ENCODE peak calls at places on chromosomes 2 and 18, in five cellular contexts. One of them, this sample, is unnamed.

GRCh38 chr2:212157011-212157410 is 381.6 kb downstream of the ERBB4 start:
- DNase-seq in pulmonary artery endothelial cell: no peak
- DNase-seq in A549: no peak
- DNase-seq in neural progenitor cell: no peak
- DNase-seq in mucosa of descending colon: no peak
- DNase-seq in this sample: peak; percentile 22

GRCh38 chr2:235766206-235766794 is 272.5 kb downstream of the AGAP1 start:
- DNase-seq in A549: peak; percentile 81
- DNase-seq in mucosa of descending colon: peak; percentile 92
- DNase-seq in neural progenitor cell: peak; percentile 78
- DNase-seq in pulmonary artery endothelial cell: peak; percentile 44
- DNase-seq in this sample: peak; percentile 70

GRCh38 chr2:203400805-203401585 is 72.8 kb downstream of the ABI2 start:
- DNase-seq in neural progenitor cell: no peak
- DNase-seq in pulmonary artery endothelial cell: no peak
- DNase-seq in A549: peak; percentile 32
- DNase-seq in mucosa of descending colon: no peak
- DNase-seq in this sample: peak; percentile 14

GRCh38 chr18:61322265-61322873 is 10.9 kb upstream of the CDH20 start:
- DNase-seq in A549: peak; percentile 32
- DNase-seq in neural progenitor cell: peak; percentile 83
- DNase-seq in mucosa of descending colon: peak; percentile 76
- DNase-seq in pulmonary artery endothelial cell: no peak
- DNase-seq in this sample: peak; percentile 56

GRCh38 chr2:100446696-100447095 is 23.6 kb upstream of the NMS start:
- DNase-seq in mucosa of descending colon: no peak
- DNase-seq in neural progenitor cell: no peak
- DNase-seq in A549: no peak
- DNase-seq in pulmonary artery endothelial cell: no peak
- DNase-seq in this sample: peak; percentile 17

GRCh38 chr2:132416080-132416911 is at the start of gene GPR39:
- DNase-seq in A549: peak; percentile 97
- DNase-seq in mucosa of descending colon: peak; percentile 94
- DNase-seq in pulmonary artery endothelial cell: no peak
- DNase-seq in neural progenitor cell: peak; percentile 76
- DNase-seq in this sample: peak; percentile 99

GRCh38 chr2:118988706-118989105 is 46.7 kb downstream of the MARCO start:
- DNase-seq in neural progenitor cell: no peak
- DNase-seq in mucosa of descending colon: no peak
- DNase-seq in A549: no peak
- DNase-seq in pulmonary artery endothelial cell: no peak
- DNase-seq in this sample: no peak

GRCh38 chr2:7567646-7568045 is 650.4 kb downstream of the RNF144A start:
- DNase-seq in A549: no peak
- DNase-seq in mucosa of descending colon: peak; percentile 16
- DNase-seq in pulmonary artery endothelial cell: no peak
- DNase-seq in neural progenitor cell: no peak
- DNase-seq in this sample: no peak

GRCh38 chr2:239025951-239026461 is 178.1 kb downstream of the TWIST2 start:
- DNase-seq in pulmonary artery endothelial cell: no peak
- DNase-seq in neural progenitor cell: no peak
- DNase-seq in mucosa of descending colon: no peak
- DNase-seq in A549: no peak
- DNase-seq in this sample: no peak

GRCh38 chr2:231710751-231711676 is 2.7 kb downstream of the PTMA start:
- DNase-seq in pulmonary artery endothelial cell: no peak
- DNase-seq in mucosa of descending colon: peak; percentile 69
- DNase-seq in A549: no peak
- DNase-seq in neural progenitor cell: peak; percentile 58
- DNase-seq in this sample: no peak

GRCh38 chr18:9449580-9449979 is 25.7 kb upstream of the RALBP1 start:
- DNase-seq in neural progenitor cell: peak; percentile 11
- DNase-seq in A549: no peak
- DNase-seq in mucosa of descending colon: no peak
- DNase-seq in pulmonary artery endothelial cell: no peak
- DNase-seq in this sample: no peak

GRCh38 chr2:119255760-119256573 is 32.3 kb downstream of the STEAP3 start:
- DNase-seq in mucosa of descending colon: no peak
- DNase-seq in pulmonary artery endothelial cell: peak; percentile 80
- DNase-seq in A549: peak; percentile 69
- DNase-seq in neural progenitor cell: peak; percentile 37
- DNase-seq in this sample: peak; percentile 93

GRCh38 chr18:10296491-10296890 is 157.9 kb upstream of the APCDD1 start:
- DNase-seq in A549: no peak
- DNase-seq in mucosa of descending colon: no peak
- DNase-seq in pulmonary artery endothelial cell: no peak
- DNase-seq in neural progenitor cell: no peak
- DNase-seq in this sample: no peak

GRCh38 chr2:143686585-143687164 is 557.5 kb downstream of the ARHGAP15 start:
- DNase-seq in mucosa of descending colon: no peak
- DNase-seq in neural progenitor cell: peak; percentile 57
- DNase-seq in A549: peak; percentile 43
- DNase-seq in pulmonary artery endothelial cell: peak; percentile 1
- DNase-seq in this sample: peak; percentile 62

GRCh38 chr2:45769786-45770576 is 118.5 kb downstream of the PRKCE start:
- DNase-seq in pulmonary artery endothelial cell: no peak
- DNase-seq in neural progenitor cell: no peak
- DNase-seq in A549: no peak
- DNase-seq in mucosa of descending colon: no peak
- DNase-seq in this sample: no peak

GRCh38 chr2:97969466-97970067 is 26.2 kb downstream of the TMEM131 start:
- DNase-seq in mucosa of descending colon: no peak
- DNase-seq in neural progenitor cell: no peak
- DNase-seq in A549: no peak
- DNase-seq in pulmonary artery endothelial cell: no peak
- DNase-seq in this sample: no peak

GRCh38 chr2:158103358-158104021 is 1.8 kb downstream of the UPP2 start:
- DNase-seq in A549: no peak
- DNase-seq in mucosa of descending colon: no peak
- DNase-seq in pulmonary artery endothelial cell: no peak
- DNase-seq in neural progenitor cell: peak; percentile 22
- DNase-seq in this sample: no peak

GRCh38 chr2:61910603-61911002 is 5.1 kb downstream of the COMMD1 start:
- DNase-seq in neural progenitor cell: peak; percentile 31
- DNase-seq in A549: no peak
- DNase-seq in pulmonary artery endothelial cell: no peak
- DNase-seq in mucosa of descending colon: no peak
- DNase-seq in this sample: peak; percentile 32

GRCh38 chr2:179434357-179434756 is 169.7 kb upstream of the SESTD1 start:
- DNase-seq in neural progenitor cell: no peak
- DNase-seq in A549: no peak
- DNase-seq in mucosa of descending colon: no peak
- DNase-seq in pulmonary artery endothelial cell: no peak
- DNase-seq in this sample: no peak

GRCh38 chr2:149040451-149040850 is 2.0 kb downstream of the LYPD6B start:
- DNase-seq in neural progenitor cell: peak; percentile 47
- DNase-seq in pulmonary artery endothelial cell: no peak
- DNase-seq in mucosa of descending colon: peak; percentile 67
- DNase-seq in A549: peak; percentile 54
- DNase-seq in this sample: peak; percentile 59

GRCh38 chr18:53990485-53990884 is 234.0 kb downstream of the MBD2 start:
- DNase-seq in A549: no peak
- DNase-seq in mucosa of descending colon: no peak
- DNase-seq in pulmonary artery endothelial cell: no peak
- DNase-seq in neural progenitor cell: no peak
- DNase-seq in this sample: no peak

GRCh38 chr2:42854207-42854818 is 61.9 kb upstream of the HAAO start:
- DNase-seq in mucosa of descending colon: peak; percentile 30
- DNase-seq in pulmonary artery endothelial cell: no peak
- DNase-seq in neural progenitor cell: peak; percentile 49
- DNase-seq in A549: no peak
- DNase-seq in this sample: peak; percentile 86

GRCh38 chr2:170930132-170931109 is 1.4 kb downstream of the GORASP2 start:
- DNase-seq in A549: peak; percentile 73
- DNase-seq in pulmonary artery endothelial cell: no peak
- DNase-seq in mucosa of descending colon: peak; percentile 35
- DNase-seq in neural progenitor cell: peak; percentile 44
- DNase-seq in this sample: peak; percentile 69

GRCh38 chr2:240201861-240202260 is 61.4 kb upstream of the OTOS start:
- DNase-seq in mucosa of descending colon: no peak
- DNase-seq in neural progenitor cell: no peak
- DNase-seq in pulmonary artery endothelial cell: no peak
- DNase-seq in A549: no peak
- DNase-seq in this sample: no peak

GRCh38 chr18:48328473-48329205 is 80.5 kb downstream of the ZBTB7C start:
- DNase-seq in neural progenitor cell: no peak
- DNase-seq in pulmonary artery endothelial cell: no peak
- DNase-seq in A549: peak; percentile 11
- DNase-seq in mucosa of descending colon: no peak
- DNase-seq in this sample: peak; percentile 77

GRCh38 chr18:8814206-8814605 is 108.8 kb downstream of the MTCL1 start:
- DNase-seq in pulmonary artery endothelial cell: no peak
- DNase-seq in mucosa of descending colon: no peak
- DNase-seq in neural progenitor cell: no peak
- DNase-seq in A549: no peak
- DNase-seq in this sample: no peak

GRCh38 chr2:136381722-136382633 is 264.0 kb upstream of the CXCR4 start:
- DNase-seq in pulmonary artery endothelial cell: no peak
- DNase-seq in neural progenitor cell: no peak
- DNase-seq in A549: no peak
- DNase-seq in mucosa of descending colon: peak; percentile 46
- DNase-seq in this sample: no peak

GRCh38 chr2:18971628-18972027 is 382.3 kb upstream of the NT5C1B start:
- DNase-seq in A549: no peak
- DNase-seq in pulmonary artery endothelial cell: no peak
- DNase-seq in neural progenitor cell: no peak
- DNase-seq in mucosa of descending colon: no peak
- DNase-seq in this sample: peak; percentile 59

GRCh38 chr18:33627114-33627513 is 49.1 kb downstream of the ASXL3 start:
- DNase-seq in mucosa of descending colon: no peak
- DNase-seq in neural progenitor cell: no peak
- DNase-seq in A549: no peak
- DNase-seq in pulmonary artery endothelial cell: no peak
- DNase-seq in this sample: no peak

GRCh38 chr2:239035361-239035814 is 187.5 kb downstream of the TWIST2 start:
- DNase-seq in neural progenitor cell: peak; percentile 68
- DNase-seq in A549: no peak
- DNase-seq in mucosa of descending colon: peak; percentile 66
- DNase-seq in pulmonary artery endothelial cell: no peak
- DNase-seq in this sample: no peak

GRCh38 chr2:240730506-240731326 is 39.0 kb downstream of the AQP12A start:
- DNase-seq in mucosa of descending colon: no peak
- DNase-seq in pulmonary artery endothelial cell: no peak
- DNase-seq in A549: no peak
- DNase-seq in neural progenitor cell: no peak
- DNase-seq in this sample: no peak